ENCODE peak calls at places on chromosome 20, in eight cellular contexts. N, Y, B, S, M, I, P and H are unnamed samples. For H3K27me3 and H3K36me3, the result is how much of the 10 kb centered on the place peaks cover.

GRCh38 chr20:43761396-43762340 is 34.9 kb upstream of the GTSF1L start:
- DNase-seq in P (no peak), B (no peak), S (no peak), M (no peak), N (no peak), Y (no peak), I (no peak), H (no peak)

GRCh38 chr20:62019144-62019805 is 46.4 kb downstream of the TAF4 start:
- DNase-seq in N (no peak), M (no peak), B (no peak), S (no peak), P (no peak), Y (no peak), I (no peak), H (peak)

GRCh38 chr20:35954907-35955251 is 577 bp upstream of the SCAND1 start:
- DNase-seq in I (no peak), N (no peak), S (no peak), P (peak), Y (peak), B (no peak), M (no peak), H (no peak)

GRCh38 chr20:31691646-31692275 is 30.9 kb downstream of the BCL2L1 start:
- DNase-seq in B (no peak), M (no peak), S (no peak), I (no peak), P (peak), N (no peak), Y (peak), H (peak)

GRCh38 chr20:61813791-61814190 is 251.9 kb downstream of the TAF4 start:
- DNase-seq in M (no peak), S (no peak), I (no peak), N (no peak), P (no peak), Y (no peak), B (no peak), H (peak)

GRCh38 chr20:34954905-34955231 is 738 bp downstream of the GSS start:
- DNase-seq in M (no peak), N (no peak), P (peak), B (peak), Y (peak), S (no peak), I (no peak), H (peak)

GRCh38 chr20:13022401-13023170 is 13.8 kb downstream of the SPTLC3 start:
- DNase-seq in B (no peak), S (no peak), P (peak), N (peak), Y (peak), M (no peak), I (no peak), H (no peak)

GRCh38 chr20:62925420-62926228 is 681 bp downstream of the DIDO1 start:
- DNase-seq in M (no peak), S (peak), P (peak), N (peak), B (no peak), I (no peak), Y (peak), H (peak)

GRCh38 chr20:2687514-2687913 is 5.1 kb upstream of the EBF4 start:
- DNase-seq in S (no peak), P (no peak), B (no peak), I (no peak), M (no peak), N (no peak), Y (no peak), H (peak)

GRCh38 chr20:43322851-43323250 is 133.1 kb upstream of the PTPRT start:
- DNase-seq in Y (no peak), N (no peak), B (no peak), S (no peak), P (peak), M (no peak), I (no peak), H (no peak)

GRCh38 chr20:23145281-23145700 is 59.2 kb upstream of the CD93 start:
- DNase-seq in M (no peak), S (no peak), I (no peak), Y (peak), N (peak), P (peak), B (no peak), H (no peak)

GRCh38 chr20:24580855-24581254 is 111.4 kb downstream of the SYNDIG1 start:
- DNase-seq in Y (no peak), N (no peak), B (no peak), M (no peak), P (no peak), I (no peak), S (no peak), H (no peak)

GRCh38 chr20:63709149-63709527 is 1.3 kb downstream of the ZGPAT start:
- DNase-seq in B (no peak), N (no peak), P (no peak), Y (no peak), S (no peak), M (peak), I (no peak), H (no peak)

GRCh38 chr20:43043887-43044286 is 145.8 kb downstream of the PTPRT start:
- DNase-seq in B (no peak), S (peak), N (no peak), I (no peak), Y (no peak), P (no peak), M (no peak), H (no peak)

GRCh38 chr20:52958206-52958605 is 14.0 kb upstream of the TSHZ2 start:
- DNase-seq in Y (no peak), S (no peak), N (no peak), I (no peak), P (no peak), B (no peak), M (no peak), H (no peak)

GRCh38 chr20:32067234-32067821 is 15.3 kb downstream of the HCK start:
- DNase-seq in I (no peak), B (no peak), Y (peak), P (peak), N (peak), S (no peak), M (no peak), H (no peak)

GRCh38 chr20:2130668-2131067 is 29.0 kb downstream of the STK35 start:
- DNase-seq in I (no peak), P (no peak), M (no peak), N (no peak), B (no peak), Y (no peak), S (no peak), H (peak)

GRCh38 chr20:50704514-50704913 is 13.2 kb upstream of the RIPOR3 start:
- DNase-seq in B (no peak), S (no peak), I (no peak), Y (no peak), P (no peak), N (no peak), M (no peak), H (peak)

GRCh38 chr20:19757487-19757972 is 528 bp upstream of the RIN2 start:
- DNase-seq in N (no peak), Y (peak), M (peak), B (no peak), I (peak), S (peak), P (peak), H (peak)

GRCh38 chr20:64069614-64070243 is 6.7 kb downstream of the TCEA2 start:
- DNase-seq in I (no peak), S (peak), N (peak), M (no peak), P (no peak), B (no peak), Y (peak), H (peak)

GRCh38 chr20:38748863-38749153 is 548 bp downstream of the ACTR5 start:
- DNase-seq in M (peak), P (no peak), N (no peak), B (peak), Y (peak), I (no peak), S (no peak), H (peak)

GRCh38 chr20:4671015-4671414 is 50.7 kb upstream of the PRND start:
- DNase-seq in S (no peak), P (no peak), N (no peak), I (no peak), Y (no peak), B (no peak), M (no peak), H (peak)
- H3K27me3 ChIP-seq in S (under half), P (under half), N (under half), I (under half), Y (under half), B (under half), M (under half), H (under half)

GRCh38 chr20:44912189-44912588 is 2.3 kb downstream of the PABPC1L start:
- DNase-seq in S (no peak), Y (no peak), P (no peak), I (no peak), N (no peak), M (no peak), B (no peak), H (no peak)

GRCh38 chr20:44911264-44911921 is 1.5 kb downstream of the PABPC1L start:
- DNase-seq in Y (peak), M (peak), B (peak), S (peak), I (no peak), P (peak), N (peak), H (peak)

GRCh38 chr20:44910690-44911262 is 916 bp downstream of the PABPC1L start:
- DNase-seq in M (no peak), S (no peak), P (no peak), I (no peak), B (no peak), N (no peak), Y (peak), H (peak)

GRCh38 chr20:44909872-44910689 is at the start of gene PABPC1L:
- DNase-seq in Y (peak), N (peak), S (peak), M (peak), I (peak), P (peak), B (peak), H (peak)

DNA sequence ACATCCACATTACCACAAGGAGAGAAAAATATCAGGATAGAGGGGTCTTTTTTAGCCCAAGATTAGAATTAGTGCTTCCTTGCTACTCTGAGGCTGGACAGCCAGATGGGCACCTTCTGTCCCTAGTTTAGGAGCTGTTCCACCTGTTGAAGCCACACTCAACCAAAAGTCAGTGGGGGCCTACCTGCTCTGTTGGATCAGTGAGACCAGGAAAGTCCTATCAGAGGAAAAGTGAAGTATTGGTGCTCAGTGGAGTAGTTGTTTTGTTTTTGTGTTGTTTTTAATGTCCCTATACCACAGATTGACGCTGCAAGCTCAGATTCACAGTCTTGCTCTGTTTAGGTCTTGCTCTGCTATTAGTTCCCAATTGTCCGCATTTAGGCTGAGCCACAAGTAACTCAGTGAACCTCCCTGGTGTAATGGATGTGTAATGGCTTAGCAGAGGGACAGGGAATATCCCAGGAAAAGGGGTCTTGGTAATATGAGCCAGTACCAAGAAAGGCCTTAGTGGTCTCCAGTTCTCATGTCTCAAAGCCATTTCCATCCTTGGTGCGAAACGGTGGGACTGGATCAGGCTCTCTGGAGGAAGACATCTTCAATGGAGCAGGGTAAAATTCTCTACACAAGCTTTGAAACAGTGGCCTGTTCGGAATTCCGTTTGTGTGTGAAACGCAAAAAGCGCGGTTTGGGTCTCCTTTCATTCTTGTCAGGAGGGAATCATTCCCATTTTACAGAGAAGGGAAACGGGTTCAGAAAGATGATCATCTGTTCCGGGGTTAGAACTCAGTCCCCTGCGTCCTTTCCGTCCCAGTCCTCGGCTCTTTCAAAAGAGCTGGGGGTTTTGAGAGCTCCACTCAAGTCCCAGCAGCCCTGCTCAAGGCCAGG is 631 bp upstream of the PABPC1L start:
- DNase-seq in P (no peak), I (no peak), B (no peak), Y (peak), M (no peak), N (peak), S (no peak), H (peak)
- H3K4me3 ChIP-seq in P (peak), I (peak), B (peak), Y (peak), M (no peak), N (peak), S (peak), H (peak)

DNA sequence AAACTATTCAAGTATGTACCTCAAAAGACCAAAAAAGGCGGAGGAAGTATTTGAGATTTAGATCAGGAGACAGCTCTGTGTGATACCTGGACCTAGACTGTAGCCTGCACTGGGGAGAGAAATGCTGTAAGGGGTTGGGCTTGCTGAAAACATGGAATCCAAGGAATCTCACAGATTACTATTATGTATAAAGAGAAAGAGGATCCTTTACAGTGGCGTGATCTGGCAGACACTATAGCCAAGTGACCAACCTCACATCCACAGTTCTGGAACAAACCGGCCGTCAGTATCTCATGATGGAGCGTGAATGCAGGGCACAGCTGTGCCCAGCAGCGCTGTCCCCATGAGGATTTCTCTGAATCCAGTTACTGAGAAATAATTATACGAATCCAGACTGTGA is 12.2 kb downstream of the DDX27 start:
- DNase-seq in N (no peak), P (no peak), B (no peak), M (no peak), I (no peak), Y (no peak), S (no peak), H (no peak)
- H3K36me3 ChIP-seq in N (half or more), P (half or more), B (half or more), M (under half), I (half or more), Y (half or more), S (under half), H (under half)

GRCh38 chr20:46156065-46156464 is 38.0 kb downstream of the CD40 start:
- DNase-seq in I (no peak), B (no peak), Y (no peak), M (no peak), N (no peak), S (no peak), P (no peak), H (no peak)
- H3K27me3 ChIP-seq in I (half or more), B (under half), Y (half or more), M (under half), N (half or more), S (under half), P (under half), H (under half)